ENCODE peak calls at places on chromosomes 2 and 18, in seven cellular contexts. One of them, this sample, is unnamed.

GRCh38 chr2:189328451-189329249 is 112.6 kb upstream of the WDR75 start:
- DNase-seq in stimulated activated CD8-positive, alpha-beta memory T cell treated with anti-CD3 and anti-CD28 coated beads, Interleukin-4, amount 100 ng/mL, for 1 hour: no peak
- DNase-seq in tibial artery: no peak
- DNase-seq in progenitor cell of endocrine pancreas: no peak
- DNase-seq in NCI-H1930: no peak
- DNase-seq in KBM-7: no peak
- DNase-seq in NCI-H774: no peak
- DNase-seq in this sample: no peak

GRCh38 chr2:29139152-29139551 is 23.9 kb downstream of the CLIP4 start:
- DNase-seq in stimulated activated CD8-positive, alpha-beta memory T cell treated with anti-CD3 and anti-CD28 coated beads, Interleukin-4, amount 100 ng/mL, for 1 hour: no peak
- DNase-seq in tibial artery: no peak
- DNase-seq in progenitor cell of endocrine pancreas: no peak
- DNase-seq in NCI-H1930: no peak
- DNase-seq in KBM-7: no peak
- DNase-seq in NCI-H774: no peak
- DNase-seq in this sample: no peak

GRCh38 chr2:154692927-154693326 is 5.6 kb upstream of the KCNJ3 start:
- DNase-seq in stimulated activated CD8-positive, alpha-beta memory T cell treated with anti-CD3 and anti-CD28 coated beads, Interleukin-4, amount 100 ng/mL, for 1 hour: no peak
- DNase-seq in tibial artery: no peak
- DNase-seq in progenitor cell of endocrine pancreas: no peak
- DNase-seq in NCI-H1930: no peak
- DNase-seq in KBM-7: no peak
- DNase-seq in NCI-H774: no peak
- DNase-seq in this sample: no peak

GRCh38 chr2:202387608-202388342 is 11.6 kb downstream of the BMPR2 start:
- DNase-seq in stimulated activated CD8-positive, alpha-beta memory T cell treated with anti-CD3 and anti-CD28 coated beads, Interleukin-4, amount 100 ng/mL, for 1 hour: no peak
- DNase-seq in tibial artery: no peak
- DNase-seq in progenitor cell of endocrine pancreas: no peak
- DNase-seq in NCI-H1930: no peak
- DNase-seq in KBM-7: no peak
- DNase-seq in NCI-H774: no peak
- DNase-seq in this sample: no peak

GRCh38 chr2:230422149-230422548 is 6.1 kb downstream of the SP100 start:
- DNase-seq in stimulated activated CD8-positive, alpha-beta memory T cell treated with anti-CD3 and anti-CD28 coated beads, Interleukin-4, amount 100 ng/mL, for 1 hour: no peak
- DNase-seq in tibial artery: no peak
- DNase-seq in progenitor cell of endocrine pancreas: no peak
- DNase-seq in NCI-H1930: no peak
- DNase-seq in KBM-7: no peak
- DNase-seq in NCI-H774: no peak
- DNase-seq in this sample: no peak

GRCh38 chr18:31386683-31387082 is 10.1 kb downstream of the DSG4 start:
- DNase-seq in stimulated activated CD8-positive, alpha-beta memory T cell treated with anti-CD3 and anti-CD28 coated beads, Interleukin-4, amount 100 ng/mL, for 1 hour: no peak
- DNase-seq in tibial artery: no peak
- DNase-seq in progenitor cell of endocrine pancreas: no peak
- DNase-seq in NCI-H1930: no peak
- DNase-seq in KBM-7: no peak
- DNase-seq in NCI-H774: no peak
- DNase-seq in this sample: no peak

GRCh38 chr2:109174214-109174613 is 45.2 kb downstream of the SH3RF3 start:
- DNase-seq in stimulated activated CD8-positive, alpha-beta memory T cell treated with anti-CD3 and anti-CD28 coated beads, Interleukin-4, amount 100 ng/mL, for 1 hour: no peak
- DNase-seq in tibial artery: no peak
- DNase-seq in progenitor cell of endocrine pancreas: no peak
- DNase-seq in NCI-H1930: no peak
- DNase-seq in KBM-7: no peak
- DNase-seq in NCI-H774: no peak
- DNase-seq in this sample: no peak

GRCh38 chr2:241801611-241802420 is 7.2 kb upstream of the NEU4 start:
- DNase-seq in stimulated activated CD8-positive, alpha-beta memory T cell treated with anti-CD3 and anti-CD28 coated beads, Interleukin-4, amount 100 ng/mL, for 1 hour: no peak
- DNase-seq in tibial artery: peak
- DNase-seq in progenitor cell of endocrine pancreas: no peak
- DNase-seq in NCI-H1930: no peak
- DNase-seq in KBM-7: no peak
- DNase-seq in NCI-H774: no peak
- DNase-seq in this sample: no peak

GRCh38 chr2:221371347-221371746 is 200.8 kb downstream of the EPHA4 start:
- DNase-seq in stimulated activated CD8-positive, alpha-beta memory T cell treated with anti-CD3 and anti-CD28 coated beads, Interleukin-4, amount 100 ng/mL, for 1 hour: no peak
- DNase-seq in tibial artery: no peak
- DNase-seq in progenitor cell of endocrine pancreas: no peak
- DNase-seq in NCI-H1930: no peak
- DNase-seq in KBM-7: no peak
- DNase-seq in NCI-H774: no peak
- DNase-seq in this sample: no peak

GRCh38 chr2:136098441-136098840 is 19.5 kb downstream of the CXCR4 start:
- DNase-seq in stimulated activated CD8-positive, alpha-beta memory T cell treated with anti-CD3 and anti-CD28 coated beads, Interleukin-4, amount 100 ng/mL, for 1 hour: no peak
- DNase-seq in tibial artery: no peak
- DNase-seq in progenitor cell of endocrine pancreas: no peak
- DNase-seq in NCI-H1930: no peak
- DNase-seq in KBM-7: peak
- DNase-seq in NCI-H774: no peak
- DNase-seq in this sample: no peak

GRCh38 chr2:26122633-26123032 is 50.3 kb upstream of the GAREM2 start:
- DNase-seq in stimulated activated CD8-positive, alpha-beta memory T cell treated with anti-CD3 and anti-CD28 coated beads, Interleukin-4, amount 100 ng/mL, for 1 hour: no peak
- DNase-seq in tibial artery: no peak
- DNase-seq in progenitor cell of endocrine pancreas: no peak
- DNase-seq in NCI-H1930: no peak
- DNase-seq in KBM-7: no peak
- DNase-seq in NCI-H774: no peak
- DNase-seq in this sample: no peak

GRCh38 chr2:223759569-223760430 is 77.6 kb downstream of the AP1S3 start:
- DNase-seq in stimulated activated CD8-positive, alpha-beta memory T cell treated with anti-CD3 and anti-CD28 coated beads, Interleukin-4, amount 100 ng/mL, for 1 hour: no peak
- DNase-seq in tibial artery: no peak
- DNase-seq in progenitor cell of endocrine pancreas: no peak
- DNase-seq in NCI-H1930: no peak
- DNase-seq in KBM-7: no peak
- DNase-seq in NCI-H774: no peak
- DNase-seq in this sample: no peak

GRCh38 chr18:681985-682384 is 24.5 kb downstream of the TYMS start:
- DNase-seq in stimulated activated CD8-positive, alpha-beta memory T cell treated with anti-CD3 and anti-CD28 coated beads, Interleukin-4, amount 100 ng/mL, for 1 hour: no peak
- DNase-seq in tibial artery: no peak
- DNase-seq in progenitor cell of endocrine pancreas: no peak
- DNase-seq in NCI-H1930: no peak
- DNase-seq in KBM-7: no peak
- DNase-seq in NCI-H774: no peak
- DNase-seq in this sample: no peak

GRCh38 chr2:65430515-65431416 is 1.6 kb downstream of the SPRED2 start:
- DNase-seq in stimulated activated CD8-positive, alpha-beta memory T cell treated with anti-CD3 and anti-CD28 coated beads, Interleukin-4, amount 100 ng/mL, for 1 hour: no peak
- DNase-seq in tibial artery: peak
- DNase-seq in progenitor cell of endocrine pancreas: peak
- DNase-seq in NCI-H1930: no peak
- DNase-seq in KBM-7: peak
- DNase-seq in NCI-H774: peak
- DNase-seq in this sample: peak

GRCh38 chr18:31741096-31741735 is 19.5 kb downstream of the SLC25A52 start:
- DNase-seq in stimulated activated CD8-positive, alpha-beta memory T cell treated with anti-CD3 and anti-CD28 coated beads, Interleukin-4, amount 100 ng/mL, for 1 hour: peak
- DNase-seq in tibial artery: peak
- DNase-seq in progenitor cell of endocrine pancreas: no peak
- DNase-seq in NCI-H1930: peak
- DNase-seq in KBM-7: peak
- DNase-seq in NCI-H774: peak
- DNase-seq in this sample: no peak

GRCh38 chr2:232438951-232439757 is 16.8 kb upstream of the ALPI start:
- DNase-seq in stimulated activated CD8-positive, alpha-beta memory T cell treated with anti-CD3 and anti-CD28 coated beads, Interleukin-4, amount 100 ng/mL, for 1 hour: no peak
- DNase-seq in tibial artery: no peak
- DNase-seq in progenitor cell of endocrine pancreas: no peak
- DNase-seq in NCI-H1930: peak
- DNase-seq in KBM-7: no peak
- DNase-seq in NCI-H774: peak
- DNase-seq in this sample: no peak

GRCh38 chr2:239869272-239870155 is 155.6 kb downstream of the NDUFA10 start:
- DNase-seq in stimulated activated CD8-positive, alpha-beta memory T cell treated with anti-CD3 and anti-CD28 coated beads, Interleukin-4, amount 100 ng/mL, for 1 hour: no peak
- DNase-seq in tibial artery: no peak
- DNase-seq in progenitor cell of endocrine pancreas: no peak
- DNase-seq in NCI-H1930: no peak
- DNase-seq in KBM-7: no peak
- DNase-seq in NCI-H774: no peak
- DNase-seq in this sample: peak

GRCh38 chr18:58263733-58264469 is 219.9 kb downstream of the NEDD4L start:
- DNase-seq in stimulated activated CD8-positive, alpha-beta memory T cell treated with anti-CD3 and anti-CD28 coated beads, Interleukin-4, amount 100 ng/mL, for 1 hour: no peak
- DNase-seq in tibial artery: no peak
- DNase-seq in progenitor cell of endocrine pancreas: no peak
- DNase-seq in NCI-H1930: no peak
- DNase-seq in KBM-7: no peak
- DNase-seq in NCI-H774: no peak
- DNase-seq in this sample: no peak

GRCh38 chr2:112342067-112342466 is 66.7 kb downstream of the ZC3H6 start:
- DNase-seq in stimulated activated CD8-positive, alpha-beta memory T cell treated with anti-CD3 and anti-CD28 coated beads, Interleukin-4, amount 100 ng/mL, for 1 hour: no peak
- DNase-seq in tibial artery: no peak
- DNase-seq in progenitor cell of endocrine pancreas: no peak
- DNase-seq in NCI-H1930: no peak
- DNase-seq in KBM-7: no peak
- DNase-seq in NCI-H774: no peak
- DNase-seq in this sample: no peak

GRCh38 chr2:86037141-86037794 is 68.4 kb downstream of the POLR1A start:
- DNase-seq in stimulated activated CD8-positive, alpha-beta memory T cell treated with anti-CD3 and anti-CD28 coated beads, Interleukin-4, amount 100 ng/mL, for 1 hour: no peak
- DNase-seq in tibial artery: peak
- DNase-seq in progenitor cell of endocrine pancreas: no peak
- DNase-seq in NCI-H1930: no peak
- DNase-seq in KBM-7: no peak
- DNase-seq in NCI-H774: no peak
- DNase-seq in this sample: no peak

GRCh38 chr2:200199005-200199404 is 107.5 kb upstream of the SPATS2L start:
- DNase-seq in stimulated activated CD8-positive, alpha-beta memory T cell treated with anti-CD3 and anti-CD28 coated beads, Interleukin-4, amount 100 ng/mL, for 1 hour: no peak
- DNase-seq in tibial artery: no peak
- DNase-seq in progenitor cell of endocrine pancreas: no peak
- DNase-seq in NCI-H1930: no peak
- DNase-seq in KBM-7: peak
- DNase-seq in NCI-H774: no peak
- DNase-seq in this sample: no peak

GRCh38 chr18:3665780-3666525 is 216.0 kb downstream of the TGIF1 start:
- DNase-seq in stimulated activated CD8-positive, alpha-beta memory T cell treated with anti-CD3 and anti-CD28 coated beads, Interleukin-4, amount 100 ng/mL, for 1 hour: peak
- DNase-seq in tibial artery: peak
- DNase-seq in progenitor cell of endocrine pancreas: peak
- DNase-seq in NCI-H1930: peak
- DNase-seq in KBM-7: peak
- DNase-seq in NCI-H774: peak
- DNase-seq in this sample: peak

GRCh38 chr2:72165792-72166191 is 18.1 kb upstream of the CYP26B1 start:
- DNase-seq in stimulated activated CD8-positive, alpha-beta memory T cell treated with anti-CD3 and anti-CD28 coated beads, Interleukin-4, amount 100 ng/mL, for 1 hour: no peak
- DNase-seq in tibial artery: no peak
- DNase-seq in progenitor cell of endocrine pancreas: no peak
- DNase-seq in NCI-H1930: peak
- DNase-seq in KBM-7: no peak
- DNase-seq in NCI-H774: no peak
- DNase-seq in this sample: no peak

GRCh38 chr2:88144914-88145497 is 17.1 kb upstream of the FABP1 start:
- DNase-seq in stimulated activated CD8-positive, alpha-beta memory T cell treated with anti-CD3 and anti-CD28 coated beads, Interleukin-4, amount 100 ng/mL, for 1 hour: no peak
- DNase-seq in tibial artery: no peak
- DNase-seq in progenitor cell of endocrine pancreas: no peak
- DNase-seq in NCI-H1930: no peak
- DNase-seq in KBM-7: no peak
- DNase-seq in NCI-H774: no peak
- DNase-seq in this sample: no peak

GRCh38 chr18:3193354-3193753 is 26.4 kb downstream of the MYOM1 start:
- DNase-seq in stimulated activated CD8-positive, alpha-beta memory T cell treated with anti-CD3 and anti-CD28 coated beads, Interleukin-4, amount 100 ng/mL, for 1 hour: no peak
- DNase-seq in tibial artery: no peak
- DNase-seq in progenitor cell of endocrine pancreas: no peak
- DNase-seq in NCI-H1930: no peak
- DNase-seq in KBM-7: no peak
- DNase-seq in NCI-H774: no peak
- DNase-seq in this sample: no peak

GRCh38 chr2:64115808-64116598 is 28.2 kb downstream of the PELI1 start:
- DNase-seq in stimulated activated CD8-positive, alpha-beta memory T cell treated with anti-CD3 and anti-CD28 coated beads, Interleukin-4, amount 100 ng/mL, for 1 hour: no peak
- DNase-seq in tibial artery: no peak
- DNase-seq in progenitor cell of endocrine pancreas: no peak
- DNase-seq in NCI-H1930: no peak
- DNase-seq in KBM-7: no peak
- DNase-seq in NCI-H774: no peak
- DNase-seq in this sample: no peak

GRCh38 chr18:69845588-69846506 is 101.8 kb downstream of the CD226 start:
- DNase-seq in stimulated activated CD8-positive, alpha-beta memory T cell treated with anti-CD3 and anti-CD28 coated beads, Interleukin-4, amount 100 ng/mL, for 1 hour: no peak
- DNase-seq in tibial artery: no peak
- DNase-seq in progenitor cell of endocrine pancreas: no peak
- DNase-seq in NCI-H1930: no peak
- DNase-seq in KBM-7: peak
- DNase-seq in NCI-H774: no peak
- DNase-seq in this sample: no peak

GRCh38 chr2:187774551-187775071 is 220.4 kb upstream of the TFPI start:
- DNase-seq in stimulated activated CD8-positive, alpha-beta memory T cell treated with anti-CD3 and anti-CD28 coated beads, Interleukin-4, amount 100 ng/mL, for 1 hour: no peak
- DNase-seq in tibial artery: no peak
- DNase-seq in progenitor cell of endocrine pancreas: no peak
- DNase-seq in NCI-H1930: no peak
- DNase-seq in KBM-7: no peak
- DNase-seq in NCI-H774: no peak
- DNase-seq in this sample: no peak

GRCh38 chr2:3277050-3277747 is 100.4 kb downstream of the EIPR1 start:
- DNase-seq in stimulated activated CD8-positive, alpha-beta memory T cell treated with anti-CD3 and anti-CD28 coated beads, Interleukin-4, amount 100 ng/mL, for 1 hour: no peak
- DNase-seq in tibial artery: peak
- DNase-seq in progenitor cell of endocrine pancreas: no peak
- DNase-seq in NCI-H1930: no peak
- DNase-seq in KBM-7: no peak
- DNase-seq in NCI-H774: no peak
- DNase-seq in this sample: no peak

GRCh38 chr2:57937456-57937855 is 109.2 kb upstream of the VRK2 start:
- DNase-seq in stimulated activated CD8-positive, alpha-beta memory T cell treated with anti-CD3 and anti-CD28 coated beads, Interleukin-4, amount 100 ng/mL, for 1 hour: no peak
- DNase-seq in tibial artery: no peak
- DNase-seq in progenitor cell of endocrine pancreas: no peak
- DNase-seq in NCI-H1930: no peak
- DNase-seq in KBM-7: no peak
- DNase-seq in NCI-H774: no peak
- DNase-seq in this sample: no peak

GRCh38 chr18:2848145-2848878 is 1.5 kb downstream of the EMILIN2 start:
- DNase-seq in stimulated activated CD8-positive, alpha-beta memory T cell treated with anti-CD3 and anti-CD28 coated beads, Interleukin-4, amount 100 ng/mL, for 1 hour: no peak
- DNase-seq in tibial artery: no peak
- DNase-seq in progenitor cell of endocrine pancreas: no peak
- DNase-seq in NCI-H1930: no peak
- DNase-seq in KBM-7: peak
- DNase-seq in NCI-H774: no peak
- DNase-seq in this sample: no peak

GRCh38 chr18:48687694-48688042 is 148.8 kb downstream of the CTIF start:
- DNase-seq in stimulated activated CD8-positive, alpha-beta memory T cell treated with anti-CD3 and anti-CD28 coated beads, Interleukin-4, amount 100 ng/mL, for 1 hour: no peak
- DNase-seq in tibial artery: no peak
- DNase-seq in progenitor cell of endocrine pancreas: no peak
- DNase-seq in NCI-H1930: no peak
- DNase-seq in KBM-7: no peak
- DNase-seq in NCI-H774: no peak
- DNase-seq in this sample: no peak

GRCh38 chr2:223991611-223992010 is 34.3 kb downstream of the MRPL44 start:
- DNase-seq in stimulated activated CD8-positive, alpha-beta memory T cell treated with anti-CD3 and anti-CD28 coated beads, Interleukin-4, amount 100 ng/mL, for 1 hour: no peak
- DNase-seq in tibial artery: no peak
- DNase-seq in progenitor cell of endocrine pancreas: no peak
- DNase-seq in NCI-H1930: no peak
- DNase-seq in KBM-7: no peak
- DNase-seq in NCI-H774: no peak
- DNase-seq in this sample: no peak

GRCh38 chr2:10834300-10834699 is 21.7 kb upstream of the PDIA6 start:
- DNase-seq in stimulated activated CD8-positive, alpha-beta memory T cell treated with anti-CD3 and anti-CD28 coated beads, Interleukin-4, amount 100 ng/mL, for 1 hour: no peak
- DNase-seq in tibial artery: no peak
- DNase-seq in progenitor cell of endocrine pancreas: no peak
- DNase-seq in NCI-H1930: no peak
- DNase-seq in KBM-7: no peak
- DNase-seq in NCI-H774: no peak
- DNase-seq in this sample: no peak

GRCh38 chr2:237791977-237792727 is 6.4 kb upstream of the RBM44 start:
- DNase-seq in stimulated activated CD8-positive, alpha-beta memory T cell treated with anti-CD3 and anti-CD28 coated beads, Interleukin-4, amount 100 ng/mL, for 1 hour: no peak
- DNase-seq in tibial artery: no peak
- DNase-seq in progenitor cell of endocrine pancreas: no peak
- DNase-seq in NCI-H1930: no peak
- DNase-seq in KBM-7: peak
- DNase-seq in NCI-H774: no peak
- DNase-seq in this sample: no peak

GRCh38 chr2:138499684-138500083 is 1.9 kb upstream of the SPOPL start:
- DNase-seq in stimulated activated CD8-positive, alpha-beta memory T cell treated with anti-CD3 and anti-CD28 coated beads, Interleukin-4, amount 100 ng/mL, for 1 hour: no peak
- DNase-seq in tibial artery: no peak
- DNase-seq in progenitor cell of endocrine pancreas: no peak
- DNase-seq in NCI-H1930: no peak
- DNase-seq in KBM-7: no peak
- DNase-seq in NCI-H774: no peak
- DNase-seq in this sample: no peak

GRCh38 chr2:202221873-202222272 is 16.5 kb downstream of the SUMO1 start:
- DNase-seq in stimulated activated CD8-positive, alpha-beta memory T cell treated with anti-CD3 and anti-CD28 coated beads, Interleukin-4, amount 100 ng/mL, for 1 hour: no peak
- DNase-seq in tibial artery: no peak
- DNase-seq in progenitor cell of endocrine pancreas: no peak
- DNase-seq in NCI-H1930: no peak
- DNase-seq in KBM-7: no peak
- DNase-seq in NCI-H774: no peak
- DNase-seq in this sample: no peak

GRCh38 chr2:118016911-118017310 is 3.0 kb upstream of the CCDC93 start:
- DNase-seq in stimulated activated CD8-positive, alpha-beta memory T cell treated with anti-CD3 and anti-CD28 coated beads, Interleukin-4, amount 100 ng/mL, for 1 hour: no peak
- DNase-seq in tibial artery: peak
- DNase-seq in progenitor cell of endocrine pancreas: no peak
- DNase-seq in NCI-H1930: no peak
- DNase-seq in KBM-7: no peak
- DNase-seq in NCI-H774: no peak
- DNase-seq in this sample: no peak